ENCODE peak calls at places on chromosomes 16 and 17, in seven cellular contexts. Y is GM19239, A is mucosa of gallbladder, R is ureter, L is fibroblast of lung, U is NCI-H345, Z is mesothelial cell of epicardium. E is an unnamed sample.

GRCh38 chr16:89574681-89575246 is 794 bp upstream of the CPNE7 start:
- DNase-seq in Y (peak), A (peak), R (no peak), L (peak), U (peak), Z (no peak), E (no peak)

GRCh38 chr17:77723071-77723908 is 235.2 kb upstream of the TNRC6C start:
- DNase-seq in Y (no peak), A (peak), R (no peak), L (no peak), U (peak), Z (no peak), E (peak)

GRCh38 chr16:88962478-88963152 is 14.4 kb downstream of the CBFA2T3 start:
- DNase-seq in Y (no peak), A (no peak), R (no peak), L (no peak), U (no peak), Z (no peak), E (no peak)

GRCh38 chr17:79659376-79659775 is 48.5 kb upstream of the RBFOX3 start:
- DNase-seq in Y (no peak), A (peak), R (peak), L (no peak), U (no peak), Z (no peak), E (no peak)

GRCh38 chr17:74842599-74843351 is 16.9 kb downstream of the GRIN2C start:
- DNase-seq in Y (peak), A (peak), R (no peak), L (peak), U (peak), Z (peak), E (peak)

GRCh38 chr17:50150354-50151040 is at the start of gene PPP1R9B:
- DNase-seq in Y (no peak), A (no peak), R (no peak), L (no peak), U (no peak), Z (no peak), E (no peak)

GRCh38 chr17:2050871-2051387 is 4.0 kb upstream of the HIC1 start:
- DNase-seq in Y (no peak), A (no peak), R (no peak), L (peak), U (peak), Z (no peak), E (peak)

GRCh38 chr16:2698996-2699750 is 16.9 kb downstream of the KCTD5 start:
- DNase-seq in Y (no peak), A (no peak), R (no peak), L (no peak), U (no peak), Z (no peak), E (no peak)

GRCh38 chr17:29449865-29450671 is 59.9 kb downstream of the TAOK1 start:
- DNase-seq in Y (no peak), A (no peak), R (no peak), L (no peak), U (no peak), Z (no peak), E (no peak)

GRCh38 chr17:60599220-60599619 is 773 bp upstream of the PPM1D start:
- DNase-seq in Y (no peak), A (no peak), R (no peak), L (no peak), U (peak), Z (no peak), E (no peak)

GRCh38 chr17:63425478-63425877 is 20.6 kb downstream of the CYB561 start:
- DNase-seq in Y (peak), A (peak), R (peak), L (peak), U (peak), Z (no peak), E (peak)

GRCh38 chr17:67469208-67469980 is 92.3 kb downstream of the PITPNC1 start:
- DNase-seq in Y (no peak), A (peak), R (no peak), L (peak), U (no peak), Z (no peak), E (no peak)

GRCh38 chr17:72206376-72206775 is 85.6 kb downstream of the SOX9 start:
- DNase-seq in Y (no peak), A (no peak), R (no peak), L (no peak), U (no peak), Z (no peak), E (no peak)

GRCh38 chr17:55577011-55577586 is 65.8 kb upstream of the SMIM36 start:
- DNase-seq in Y (no peak), A (no peak), R (no peak), L (peak), U (no peak), Z (no peak), E (no peak)

GRCh38 chr16:89697161-89697615 is 4.3 kb downstream of the SPATA2L start:
- DNase-seq in Y (no peak), A (no peak), R (no peak), L (no peak), U (peak), Z (no peak), E (peak)

GRCh38 chr17:37813753-37814152 is 68.9 kb upstream of the HNF1B start:
- DNase-seq in Y (no peak), A (no peak), R (no peak), L (peak), U (no peak), Z (no peak), E (no peak)